ENCODE peak calls at places on chromosomes 12 and 14, in four cellular contexts. N is GM12878, Z is left ventricle myocardium inferior, J is body of pancreas. T is an unnamed sample.

GRCh38 chr14:34299360-34299759 is 162.7 kb downstream of the SPTSSA start:
- DNase-seq in J (no peak), Z (no peak), N (no peak), T (no peak)

GRCh38 chr14:24828486-24828885 is 194.5 kb upstream of the GZMB start:
- DNase-seq in N (no peak), Z (no peak), J (no peak), T (no peak)

GRCh38 chr12:51549637-51550036 is 41.4 kb upstream of the SCN8A start:
- DNase-seq in J (no peak), N (no peak), Z (no peak), T (no peak)

GRCh38 chr14:50347521-50347920 is 35.4 kb downstream of the DMAC2L start:
- DNase-seq in Z (no peak), N (no peak), J (no peak), T (no peak)

GRCh38 chr12:65335021-65335714 is 56.7 kb downstream of the MSRB3 start:
- DNase-seq in N (no peak), Z (no peak), J (no peak), T (no peak)

GRCh38 chr14:20934148-20934762 is 21.0 kb upstream of the RNASE2 start:
- DNase-seq in N (no peak), Z (peak; percentile 20), J (peak; percentile 29), T (peak; percentile 58)

GRCh38 chr12:94761559-94761958 is 111.2 kb upstream of the TMCC3 start:
- DNase-seq in N (no peak), Z (no peak), J (no peak), T (no peak)

GRCh38 chr12:806116-806805 is 53.9 kb downstream of the WNK1 start:
- DNase-seq in Z (no peak), N (no peak), J (no peak), T (no peak)

GRCh38 chr12:133080051-133080618 is 588 bp upstream of the ZNF140 start:
- DNase-seq in Z (peak; percentile 98), N (peak; percentile 96), J (peak; percentile 98), T (peak; percentile 98)

GRCh38 chr12:3901116-3901515 is 27.9 kb upstream of the PARP11 start:
- DNase-seq in J (no peak), N (no peak), Z (no peak), T (no peak)

GRCh38 chr12:87618199-87618598 is 411.0 kb downstream of the C12orf50 start:
- DNase-seq in J (no peak), Z (no peak), N (no peak), T (no peak)

GRCh38 chr14:100885196-100886030 is 18.1 kb downstream of the RTL1 start:
- DNase-seq in J (no peak), Z (peak; percentile 10), N (no peak), T (peak; percentile 14)

GRCh38 chr12:25587346-25587745 is 34.3 kb upstream of the LMNTD1 start:
- DNase-seq in Z (no peak), J (no peak), N (no peak), T (no peak)

GRCh38 chr14:80543211-80543610 is 331.9 kb upstream of the DIO2 start:
- DNase-seq in Z (no peak), N (no peak), J (no peak), T (no peak)

GRCh38 chr12:66692170-66692569 is 13.3 kb upstream of the GRIP1 start:
- DNase-seq in J (no peak), Z (no peak), N (no peak), T (no peak)

GRCh38 chr12:26701604-26702215 is 131.3 kb downstream of the ITPR2 start:
- DNase-seq in J (no peak), N (no peak), Z (no peak), T (no peak)

GRCh38 chr14:59483360-59483759 is 848 bp downstream of the L3HYPDH start:
- DNase-seq in Z (no peak), J (no peak), N (no peak), T (no peak)

GRCh38 chr12:69556383-69556782 is 28.9 kb upstream of the CCT2 start:
- DNase-seq in Z (no peak), J (no peak), N (no peak), T (no peak)

GRCh38 chr12:49187184-49187583 is 1.7 kb downstream of the TUBA1A start:
- DNase-seq in N (no peak), J (no peak), Z (peak; percentile 52), T (peak; percentile 69)

GRCh38 chr14:90850487-90850886 is 34.3 kb upstream of the TTC7B start:
- DNase-seq in N (no peak), J (no peak), Z (no peak), T (no peak)

GRCh38 chr12:12717586-12718381 is 616 bp downstream of the CDKN1B start:
- DNase-seq in N (no peak), J (peak; percentile 43), Z (peak; percentile 27), T (peak; percentile 26)

GRCh38 chr14:61382842-61383241 is 61.5 kb downstream of the PRKCH start:
- DNase-seq in J (no peak), Z (no peak), N (no peak), T (no peak)

GRCh38 chr14:61379639-61380184 is 58.3 kb downstream of the PRKCH start:
- DNase-seq in Z (no peak), J (no peak), N (no peak), T (no peak)

GRCh38 chr14:61385002-61385685 is 63.8 kb downstream of the PRKCH start:
- DNase-seq in J (no peak), N (no peak), Z (no peak), T (no peak)

GRCh38 chr14:61381589-61381988 is 60.2 kb downstream of the PRKCH start:
- DNase-seq in N (no peak), Z (no peak), J (peak; percentile 15), T (no peak)

GRCh38 chr14:61380984-61381383 is 59.6 kb downstream of the PRKCH start:
- DNase-seq in Z (no peak), J (no peak), N (no peak), T (no peak)
- TF ChIP-seq CTCF in Z (no peak), J (no peak), N (no peak), T (no peak)

DNA sequence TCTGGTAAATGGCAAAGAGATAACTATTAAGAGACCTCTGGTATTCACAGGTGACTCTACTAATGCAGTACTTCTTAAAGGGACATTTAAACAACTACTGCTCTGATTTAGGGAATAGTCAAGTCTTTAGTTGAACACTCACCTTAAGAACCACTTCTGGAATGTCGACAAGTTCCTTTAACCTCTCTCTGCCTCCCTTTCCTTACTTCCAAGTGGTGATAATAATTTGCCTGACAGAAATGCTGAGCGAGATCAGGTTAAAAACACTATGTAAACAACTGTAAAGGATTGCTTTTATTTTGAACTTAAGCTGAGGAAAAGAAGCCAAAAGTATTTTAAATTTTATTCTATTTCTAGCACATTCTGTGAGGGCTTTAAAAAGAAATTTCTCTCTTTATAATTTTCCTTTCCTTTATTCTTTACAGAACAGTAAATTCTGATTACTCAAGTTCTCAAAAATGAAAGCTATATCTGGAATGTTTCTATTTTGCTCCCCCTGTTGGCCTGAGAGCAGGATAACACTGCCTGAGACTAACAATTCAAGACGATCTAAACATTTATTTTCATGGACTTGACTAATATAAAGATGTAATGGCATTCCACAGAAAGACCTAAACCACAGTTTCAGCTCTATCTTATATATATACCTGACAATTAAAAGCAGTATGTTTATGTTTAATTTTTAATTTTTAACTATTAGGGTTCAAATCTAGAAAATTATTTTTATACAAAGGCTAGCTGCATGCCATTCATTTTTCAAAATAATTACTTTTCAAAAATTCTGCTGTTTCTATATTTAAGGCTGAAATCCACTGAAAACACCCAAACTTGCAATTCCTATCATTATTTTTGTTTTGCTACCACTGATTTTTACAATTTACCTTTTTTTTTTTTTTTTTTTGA is 29.2 kb downstream of the ZCCHC8 start:
- DNase-seq in J (no peak), Z (no peak), N (no peak), T (no peak)
- H3K36me3 ChIP-seq in J (peaks cover 5% of the 10 kb centered on the region), Z (peaks cover 43% of the 10 kb centered on the region), N (peaks cover 8% of the 10 kb centered on the region), T (peaks cover 39% of the 10 kb centered on the region)

GRCh38 chr12:54169036-54169435 is 19.7 kb downstream of the SMUG1 start:
- DNase-seq in Z (no peak), J (no peak), N (no peak), T (no peak)
- TF ChIP-seq CTCF in Z (no peak), J (no peak), N (no peak), T (peak; percentile 42)

GRCh38 chr12:110451263-110451662 is 1.1 kb upstream of the ARPC3 start:
- DNase-seq in J (no peak), N (no peak), Z (no peak), T (no peak)
- H3K36me3 ChIP-seq in J (no peaks in the 10 kb centered on the region), N (peaks cover 3% of the 10 kb centered on the region), Z (peaks cover 42% of the 10 kb centered on the region), T (peaks cover 26% of the 10 kb centered on the region)